ENCODE peak calls at places on chromosomes 5 and 9, in six cellular contexts. Z is ovary, C is stomach, X is transverse colon, O is A549, V is spleen. F is an unnamed sample.

GRCh38 chr9:76227165-76227564 is 167.1 kb downstream of the RFK start:
- DNase-seq in O (no peak), C (no peak), Z (no peak), V (no peak), X (no peak), F (no peak)

GRCh38 chr5:149638136-149638535 is 56.8 kb downstream of the ARHGEF37 start:
- DNase-seq in V (no peak), C (no peak), O (no peak), X (no peak), Z (no peak), F (no peak)

GRCh38 chr5:157559301-157559700 is 16.3 kb downstream of the ADAM19 start:
- DNase-seq in C (no peak), Z (no peak), X (no peak), V (no peak), O (no peak), F (no peak)

GRCh38 chr9:33117816-33118215 is 41.3 kb upstream of the SMU1 start:
- DNase-seq in X (no peak), O (no peak), V (peak), Z (no peak), C (no peak), F (no peak)

GRCh38 chr5:1394881-1395860 is 50.1 kb downstream of the SLC6A3 start:
- DNase-seq in Z (no peak), X (no peak), V (no peak), C (no peak), O (no peak), F (no peak)

GRCh38 chr9:137156567-137157375 is 13.1 kb downstream of the LRRC26 start:
- DNase-seq in O (no peak), X (peak), C (peak), Z (no peak), V (no peak), F (peak)

GRCh38 chr5:95727764-95728191 is 3.4 kb upstream of the RHOBTB3 start:
- DNase-seq in X (no peak), Z (no peak), O (no peak), V (no peak), C (no peak), F (peak)

GRCh38 chr9:93093081-93093448 is 3.0 kb upstream of the CARD19 start:
- DNase-seq in Z (peak), V (peak), O (no peak), X (no peak), C (no peak), F (no peak)

GRCh38 chr5:41793156-41793770 is 77.0 kb downstream of the OXCT1 start:
- DNase-seq in C (no peak), X (peak), V (no peak), Z (no peak), O (no peak), F (no peak)

GRCh38 chr9:33135086-33135958 is 31.8 kb downstream of the B4GALT1 start:
- DNase-seq in V (peak), O (no peak), C (no peak), X (peak), Z (peak), F (no peak)

GRCh38 chr5:24059006-24059405 is 551.6 kb downstream of the PRDM9 start:
- DNase-seq in X (no peak), V (no peak), O (no peak), Z (no peak), C (no peak), F (no peak)

GRCh38 chr5:61342066-61342465 is 10.0 kb downstream of the ZSWIM6 start:
- DNase-seq in X (no peak), V (no peak), C (no peak), O (no peak), Z (no peak), F (no peak)

GRCh38 chr5:127398508-127398907 is 107.9 kb downstream of the MEGF10 start:
- DNase-seq in Z (no peak), C (no peak), O (no peak), V (no peak), X (no peak), F (no peak)

GRCh38 chr9:94950733-94951590 is 224.5 kb downstream of the AOPEP start:
- DNase-seq in X (no peak), Z (no peak), O (no peak), V (no peak), C (peak), F (no peak)

DNA sequence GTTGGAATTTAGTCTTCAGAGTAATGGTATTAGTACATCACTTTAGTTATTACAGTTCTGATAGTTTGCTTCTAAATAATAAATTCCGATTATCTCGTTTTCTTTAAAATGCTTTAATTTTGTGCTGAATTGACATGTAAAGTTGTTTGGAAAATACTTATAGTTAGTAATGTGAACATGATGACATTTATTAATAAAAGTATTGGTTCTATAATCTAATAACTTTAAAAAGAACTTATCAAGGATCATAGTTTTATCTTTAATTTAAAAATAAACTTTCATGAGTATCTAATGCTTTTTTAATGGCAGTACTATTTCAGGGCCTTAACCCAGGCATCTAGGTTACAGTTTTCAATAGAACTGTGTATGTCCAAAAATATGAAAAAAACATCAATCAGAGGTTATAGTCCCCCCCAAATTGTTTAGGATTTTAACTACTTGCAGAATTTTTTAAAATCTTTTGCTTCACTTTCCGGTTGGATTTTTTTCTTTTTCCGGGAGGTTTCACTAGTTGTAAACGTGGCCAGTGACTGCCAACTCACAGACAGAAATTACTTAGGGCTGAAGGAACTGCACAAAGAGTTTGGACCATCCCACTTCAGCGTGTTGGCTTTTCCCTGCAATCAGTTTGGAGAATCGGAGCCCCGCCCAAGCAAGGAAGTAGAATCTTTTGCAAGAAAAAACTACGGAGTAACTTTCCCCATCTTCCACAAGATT is 680 bp downstream of the GPX8 start:
- DNase-seq in Z (no peak), C (peak), X (peak), O (peak), V (no peak), F (no peak)
- TF ChIP-seq POLR2A in Z (no peak), C (no peak), X (no peak), O (peak), V (no peak), F (no peak)

GRCh38 chr5:102754499-102755424 is at the start of gene PAM:
- DNase-seq in X (peak), C (peak), Z (peak), V (peak), O (peak), F (peak)

GRCh38 chr5:102753889-102754498 is 1.1 kb upstream of the PAM start:
- DNase-seq in V (peak), X (no peak), O (peak), Z (peak), C (no peak), F (no peak)

GRCh38 chr5:102759289-102759688 is 4.2 kb downstream of the PAM start:
- DNase-seq in C (no peak), X (no peak), V (no peak), O (no peak), Z (no peak), F (no peak)

GRCh38 chr5:102758576-102758975 is 3.5 kb downstream of the PAM start:
- DNase-seq in X (no peak), C (no peak), O (no peak), V (no peak), Z (no peak), F (no peak)

GRCh38 chr5:102755691-102756371 is 726 bp downstream of the PAM start:
- DNase-seq in X (peak), C (peak), V (peak), O (peak), Z (peak), F (peak)
- TF ChIP-seq POLR2A in X (peak), C (no peak), V (no peak), O (no peak), Z (peak), F (no peak)

GRCh38 chr9:35812025-35812602 is at the start of gene SPAG8:
- DNase-seq in V (peak), C (peak), O (peak), X (peak), Z (peak), F (peak)
- TF ChIP-seq POLR2A in V (no peak), C (no peak), O (peak), X (peak), Z (peak), F (peak)

GRCh38 chr5:151031554-151031953 is 11.2 kb downstream of the GPX3 start:
- DNase-seq in V (no peak), X (no peak), O (no peak), C (no peak), Z (no peak), F (no peak)
- TF ChIP-seq POLR2A in V (no peak), X (no peak), O (no peak), C (no peak), Z (no peak), F (no peak)

GRCh38 chr5:111755264-111755941 is 1.6 kb downstream of the NREP start:
- DNase-seq in Z (no peak), O (no peak), X (no peak), C (no peak), V (no peak), F (no peak)

GRCh38 chr5:111758284-111758628 is 1.3 kb upstream of the NREP start:
- DNase-seq in Z (no peak), C (no peak), V (no peak), X (no peak), O (no peak), F (no peak)

GRCh38 chr5:111755942-111756353 is 1.0 kb downstream of the NREP start:
- DNase-seq in Z (no peak), V (no peak), X (no peak), O (no peak), C (no peak), F (peak)

GRCh38 chr5:111756701-111757581 is at the start of gene NREP:
- DNase-seq in O (peak), V (peak), Z (peak), X (peak), C (peak), F (peak)

GRCh38 chr5:111757582-111758283 is 739 bp upstream of the NREP start:
- DNase-seq in X (peak), C (peak), Z (peak), V (peak), O (peak), F (peak)
- TF ChIP-seq POLR2A in X (peak), C (no peak), Z (peak), V (no peak), O (peak), F (peak)

DNA sequence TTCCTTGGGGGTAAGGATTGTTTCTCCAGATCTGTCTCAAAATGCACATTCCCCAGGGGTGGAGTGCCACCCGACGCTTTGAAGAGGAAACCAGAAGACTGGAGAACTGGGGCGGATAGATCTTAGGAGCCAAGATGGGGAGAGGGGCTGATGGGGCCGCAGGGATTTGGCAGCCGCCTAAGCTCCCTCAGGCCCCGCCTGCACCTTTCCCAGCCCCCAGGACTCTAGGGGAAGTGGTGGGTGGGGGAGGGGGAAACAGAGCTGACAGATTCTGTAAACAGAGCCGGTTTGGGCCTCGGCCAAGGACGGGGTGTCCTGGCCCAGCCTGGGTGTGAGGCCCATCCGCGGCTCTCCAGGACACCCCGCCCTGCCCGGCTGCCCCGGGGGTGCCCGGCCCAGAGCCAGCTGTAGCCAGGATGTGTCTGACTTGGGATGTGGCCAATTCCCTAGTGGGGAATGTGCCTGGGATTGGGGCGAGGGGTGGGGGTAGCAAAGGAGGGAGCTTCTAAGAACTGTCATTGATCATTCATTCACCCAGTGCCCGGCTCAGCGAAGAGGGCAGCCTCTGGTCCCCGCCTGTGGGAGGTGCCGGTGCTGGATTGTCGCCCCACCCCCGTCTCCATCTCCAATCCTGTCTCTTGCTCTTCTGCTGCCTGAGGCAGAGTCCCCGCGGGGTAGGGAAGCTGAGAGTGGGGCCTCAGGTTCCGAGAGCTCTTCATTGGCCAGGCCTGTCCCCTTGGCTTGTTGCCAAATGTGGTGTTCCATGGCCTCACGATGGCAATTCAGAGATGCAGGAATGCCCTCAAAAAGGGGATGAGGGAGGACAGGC is 54.8 kb upstream of the CDKN2AIPNL start:
- DNase-seq in O (peak), C (peak), V (peak), X (peak), Z (peak), F (peak)
- TF ChIP-seq POLR2A in O (peak), C (no peak), V (no peak), X (no peak), Z (peak), F (peak)

DNA sequence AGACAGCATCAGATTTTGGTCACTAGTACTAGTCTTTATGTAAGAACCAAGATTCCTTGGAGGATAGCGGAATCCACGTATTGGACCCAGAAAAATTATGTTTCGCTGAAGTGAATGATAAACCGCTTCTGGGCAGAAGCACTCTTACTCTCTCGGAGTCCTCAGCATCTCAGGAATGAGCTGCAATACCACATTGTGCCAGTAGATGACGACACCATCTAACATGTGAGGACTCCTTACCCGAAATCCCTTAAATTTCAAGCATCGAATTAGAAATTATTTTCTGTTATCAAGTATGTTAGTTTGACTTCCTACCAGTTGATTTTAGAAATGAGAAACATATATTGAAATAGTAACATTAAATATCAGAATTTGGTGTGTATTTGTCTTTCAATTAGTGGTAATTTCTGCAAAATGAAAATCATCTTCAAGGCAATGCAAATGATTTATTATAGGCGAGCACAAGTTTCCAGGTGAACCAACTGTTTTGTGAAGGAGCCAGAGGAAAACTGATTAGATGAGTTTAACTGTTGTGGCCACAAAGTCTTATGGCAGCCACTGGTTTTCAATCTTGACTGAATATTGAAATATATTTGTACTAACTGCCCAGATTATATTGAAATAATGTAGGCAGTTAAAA is 66.0 kb upstream of the CAMK4 start:
- DNase-seq in X (peak), O (peak), C (peak), V (no peak), Z (peak), F (peak)
- TF ChIP-seq POLR2A in X (no peak), O (no peak), C (no peak), V (no peak), Z (no peak), F (no peak)

GRCh38 chr5:172189693-172190296 is 1.8 kb upstream of the STK10 start:
- DNase-seq in Z (no peak), C (no peak), V (no peak), X (no peak), O (no peak), F (no peak)

GRCh38 chr5:172186114-172186695 is 1.8 kb downstream of the STK10 start:
- DNase-seq in C (no peak), O (no peak), X (no peak), Z (no peak), V (peak), F (no peak)

GRCh38 chr5:172187118-172188032 is 649 bp downstream of the STK10 start:
- DNase-seq in O (peak), X (peak), Z (peak), V (peak), C (peak), F (peak)

GRCh38 chr5:172188893-172189692 is 1.1 kb upstream of the STK10 start:
- DNase-seq in X (no peak), Z (peak), C (no peak), V (peak), O (no peak), F (no peak)

DNA sequence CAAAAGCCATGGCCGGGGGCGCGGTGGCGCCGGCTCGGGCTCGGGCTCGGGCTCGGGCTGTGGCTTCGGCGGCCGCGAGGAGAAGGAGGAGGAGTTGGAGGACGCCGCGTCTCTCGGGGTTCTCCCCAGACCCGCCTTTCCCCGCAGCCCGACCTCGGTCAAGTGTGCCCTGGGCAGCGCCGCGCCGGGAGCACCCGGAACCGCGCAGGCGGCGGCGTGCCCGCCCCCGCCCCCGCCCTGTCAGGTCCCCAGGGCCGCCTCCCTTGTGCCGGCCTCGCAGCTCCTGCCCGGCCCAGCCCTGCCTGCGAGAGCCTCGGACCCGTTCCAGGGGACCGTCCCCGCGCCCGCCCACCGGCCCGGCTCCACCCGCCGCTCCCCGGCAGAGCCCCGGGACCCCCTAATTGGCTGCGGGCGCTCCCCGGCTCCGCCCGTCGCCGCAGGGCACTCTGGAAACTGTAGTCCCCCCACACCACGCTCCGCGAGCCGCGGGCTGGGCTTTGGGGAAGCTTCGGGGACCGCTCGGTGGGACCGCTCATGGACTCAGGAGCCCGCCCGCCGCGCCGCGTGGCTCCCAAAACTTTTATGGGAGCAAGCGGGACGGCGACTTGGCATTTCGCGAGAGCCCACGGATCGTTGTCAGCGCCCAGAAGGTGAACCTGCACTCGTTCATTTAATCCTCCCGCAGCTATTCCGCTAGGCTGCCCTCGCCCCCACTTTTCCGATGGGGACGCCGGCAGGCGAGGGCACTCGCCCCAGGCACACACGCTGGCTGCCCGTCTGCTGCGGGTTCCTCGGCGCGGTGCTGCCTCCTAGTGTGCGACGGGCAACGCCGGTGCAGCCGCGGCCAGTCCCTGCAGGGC is at the start of gene STK10:
- DNase-seq in O (peak), V (peak), X (peak), C (peak), Z (peak), F (peak)
- TF ChIP-seq POLR2A in O (peak), V (peak), X (peak), C (no peak), Z (no peak), F (peak)

DNA sequence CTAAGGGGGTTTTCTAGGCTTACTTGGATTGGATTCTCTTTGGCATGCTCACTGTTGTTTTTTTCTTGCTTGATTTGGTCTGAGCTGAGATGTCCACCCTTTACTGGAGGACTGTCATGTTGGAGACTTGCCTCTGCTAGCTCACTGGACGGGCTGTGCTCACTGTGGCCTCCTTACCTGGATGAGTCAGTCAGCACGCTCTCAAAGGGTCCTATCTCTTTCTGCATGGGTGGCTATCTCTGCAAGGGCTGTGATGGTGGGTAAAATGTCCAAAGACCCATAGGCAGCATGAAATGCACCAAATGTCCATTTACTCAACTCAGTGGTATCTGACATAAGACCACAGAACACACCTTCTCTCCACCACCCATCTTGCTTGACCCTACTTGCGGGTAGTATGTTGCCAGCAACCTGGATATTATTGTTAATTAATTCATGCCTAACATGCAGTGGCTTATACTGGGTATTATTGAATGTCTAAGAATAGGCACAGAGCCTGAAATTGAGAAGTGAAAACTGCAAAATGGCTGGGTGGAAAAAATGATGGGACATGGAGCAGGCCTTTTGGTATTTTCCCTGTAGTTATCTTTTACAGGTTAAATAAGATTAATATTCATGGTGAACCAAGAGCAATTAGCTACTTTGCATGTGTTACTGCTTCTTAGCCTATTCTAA is 68.9 kb upstream of the TLE1 start:
- DNase-seq in X (no peak), O (no peak), C (no peak), Z (no peak), V (no peak), F (no peak)
- TF ChIP-seq POLR2A in X (no peak), O (no peak), C (no peak), Z (no peak), V (no peak), F (no peak)

F was measured in erythroblast.